ENCODE peak calls at places on chromosomes 7 and 10, in five cellular contexts. One of them, this sample, is unnamed. For H3K4me1 and H3K36me3, the result is how much of the 10 kb centered on the place peaks cover.

GRCh38 chr10:114386446-114386845 is 17.9 kb downstream of the AFAP1L2 start:
- DNase-seq in mucosa of descending colon: no peak
- DNase-seq in heart right ventricle: no peak
- DNase-seq in neural progenitor cell: no peak
- DNase-seq in IMR-90: no peak
- DNase-seq in this sample: no peak

GRCh38 chr10:621981-622740 is 67.3 kb downstream of the DIP2C start:
- DNase-seq in mucosa of descending colon: peak
- DNase-seq in heart right ventricle: no peak
- DNase-seq in neural progenitor cell: no peak
- DNase-seq in IMR-90: peak
- DNase-seq in this sample: no peak

GRCh38 chr10:71366710-71367109 is 30.0 kb upstream of the CDH23 start:
- DNase-seq in mucosa of descending colon: no peak
- DNase-seq in heart right ventricle: no peak
- DNase-seq in neural progenitor cell: no peak
- DNase-seq in IMR-90: no peak
- DNase-seq in this sample: no peak

GRCh38 chr10:77501152-77501845 is 136.3 kb downstream of the KCNMA1 start:
- DNase-seq in mucosa of descending colon: no peak
- DNase-seq in heart right ventricle: no peak
- DNase-seq in neural progenitor cell: no peak
- DNase-seq in IMR-90: peak
- DNase-seq in this sample: no peak

GRCh38 chr10:78335691-78336401 is 302.2 kb downstream of the RPS24 start:
- DNase-seq in mucosa of descending colon: no peak
- DNase-seq in heart right ventricle: peak
- DNase-seq in neural progenitor cell: no peak
- DNase-seq in IMR-90: peak
- DNase-seq in this sample: peak

GRCh38 chr10:70274643-70275042 is 9.2 kb downstream of the NPFFR1 start:
- DNase-seq in mucosa of descending colon: no peak
- DNase-seq in heart right ventricle: no peak
- DNase-seq in neural progenitor cell: no peak
- DNase-seq in IMR-90: peak
- DNase-seq in this sample: no peak

GRCh38 chr7:923108-924041 is 31.1 kb downstream of the ADAP1 start:
- DNase-seq in mucosa of descending colon: peak
- DNase-seq in heart right ventricle: peak
- DNase-seq in neural progenitor cell: no peak
- DNase-seq in IMR-90: peak
- DNase-seq in this sample: peak

GRCh38 chr10:108601856-108602255 is 1321.5 kb downstream of the XPNPEP1 start:
- DNase-seq in mucosa of descending colon: no peak
- DNase-seq in heart right ventricle: no peak
- DNase-seq in neural progenitor cell: no peak
- DNase-seq in IMR-90: no peak
- DNase-seq in this sample: no peak

GRCh38 chr10:85614566-85614965 is 752.0 kb downstream of the GRID1 start:
- DNase-seq in mucosa of descending colon: no peak
- DNase-seq in heart right ventricle: no peak
- DNase-seq in neural progenitor cell: no peak
- DNase-seq in IMR-90: no peak
- DNase-seq in this sample: no peak

GRCh38 chr10:43090188-43090587 is 13.3 kb downstream of the RET start:
- DNase-seq in mucosa of descending colon: no peak
- DNase-seq in heart right ventricle: no peak
- DNase-seq in neural progenitor cell: no peak
- DNase-seq in IMR-90: no peak
- DNase-seq in this sample: no peak

GRCh38 chr10:98236866-98237265 is 31.1 kb downstream of the LOXL4 start:
- DNase-seq in mucosa of descending colon: no peak
- DNase-seq in heart right ventricle: no peak
- DNase-seq in neural progenitor cell: no peak
- DNase-seq in IMR-90: no peak
- DNase-seq in this sample: no peak

GRCh38 chr7:42702647-42703046 is 209.2 kb downstream of the C7orf25 start:
- DNase-seq in mucosa of descending colon: no peak
- DNase-seq in heart right ventricle: no peak
- DNase-seq in neural progenitor cell: no peak
- DNase-seq in IMR-90: no peak
- DNase-seq in this sample: no peak

GRCh38 chr7:130673066-130673465 is 4.5 kb upstream of the COPG2 start:
- DNase-seq in mucosa of descending colon: no peak
- DNase-seq in heart right ventricle: no peak
- DNase-seq in neural progenitor cell: no peak
- DNase-seq in IMR-90: no peak
- DNase-seq in this sample: no peak

GRCh38 chr7:150755473-150756099 is 18.4 kb downstream of the GIMAP5 start:
- DNase-seq in mucosa of descending colon: no peak
- DNase-seq in heart right ventricle: no peak
- DNase-seq in neural progenitor cell: no peak
- DNase-seq in IMR-90: no peak
- DNase-seq in this sample: no peak

GRCh38 chr7:89606479-89606878 is 547.8 kb upstream of the STEAP1 start:
- DNase-seq in mucosa of descending colon: no peak
- DNase-seq in heart right ventricle: no peak
- DNase-seq in neural progenitor cell: no peak
- DNase-seq in IMR-90: no peak
- DNase-seq in this sample: no peak

GRCh38 chr10:113381906-113382562 is 170.8 kb upstream of the HABP2 start:
- DNase-seq in mucosa of descending colon: no peak
- DNase-seq in heart right ventricle: no peak
- DNase-seq in neural progenitor cell: no peak
- DNase-seq in IMR-90: peak
- DNase-seq in this sample: no peak

GRCh38 chr10:69968830-69969229 is 83.8 kb upstream of the MACROH2A2 start:
- DNase-seq in mucosa of descending colon: no peak
- DNase-seq in heart right ventricle: no peak
- DNase-seq in neural progenitor cell: peak
- DNase-seq in IMR-90: peak
- DNase-seq in this sample: no peak

GRCh38 chr10:123808873-123809272 is 82.7 kb downstream of the CPXM2 start:
- DNase-seq in mucosa of descending colon: no peak
- DNase-seq in heart right ventricle: no peak
- DNase-seq in neural progenitor cell: no peak
- DNase-seq in IMR-90: no peak
- DNase-seq in this sample: no peak

GRCh38 chr10:5071411-5072198 is 22.6 kb upstream of the AKR1C3 start:
- DNase-seq in mucosa of descending colon: peak
- DNase-seq in heart right ventricle: no peak
- DNase-seq in neural progenitor cell: peak
- DNase-seq in IMR-90: peak
- DNase-seq in this sample: peak

GRCh38 chr10:97851341-97852001 is 1.8 kb downstream of the GOLGA7B start:
- DNase-seq in mucosa of descending colon: no peak
- DNase-seq in heart right ventricle: no peak
- DNase-seq in neural progenitor cell: no peak
- DNase-seq in IMR-90: no peak
- DNase-seq in this sample: no peak

GRCh38 chr10:72331575-72332422 is 22.9 kb downstream of the DNAJB12 start:
- DNase-seq in mucosa of descending colon: peak
- DNase-seq in heart right ventricle: peak
- DNase-seq in neural progenitor cell: peak
- DNase-seq in IMR-90: peak
- DNase-seq in this sample: peak

GRCh38 chr10:23016636-23017035 is 78.7 kb upstream of the MSRB2 start:
- DNase-seq in mucosa of descending colon: no peak
- DNase-seq in heart right ventricle: no peak
- DNase-seq in neural progenitor cell: no peak
- DNase-seq in IMR-90: no peak
- DNase-seq in this sample: no peak

GRCh38 chr10:44935201-44935960 is 24.2 kb upstream of the RASSF4 start:
- DNase-seq in mucosa of descending colon: no peak
- DNase-seq in heart right ventricle: peak
- DNase-seq in neural progenitor cell: no peak
- DNase-seq in IMR-90: peak
- DNase-seq in this sample: no peak

GRCh38 chr7:50730459-50731400 is 52.0 kb downstream of the GRB10 start:
- DNase-seq in mucosa of descending colon: no peak
- DNase-seq in heart right ventricle: no peak
- DNase-seq in neural progenitor cell: peak
- DNase-seq in IMR-90: no peak
- DNase-seq in this sample: peak

GRCh38 chr7:157139142-157140117 is 704 bp downstream of the UBE3C start:
- DNase-seq in mucosa of descending colon: peak
- DNase-seq in heart right ventricle: peak
- DNase-seq in neural progenitor cell: no peak
- DNase-seq in IMR-90: peak
- DNase-seq in this sample: peak

GRCh38 chr7:34718867-34719266 is 60.8 kb downstream of the NPSR1 start:
- DNase-seq in mucosa of descending colon: no peak
- DNase-seq in heart right ventricle: no peak
- DNase-seq in neural progenitor cell: no peak
- DNase-seq in IMR-90: no peak
- DNase-seq in this sample: no peak

GRCh38 chr7:30162133-30162532 is 27.3 kb downstream of the MTURN start:
- DNase-seq in mucosa of descending colon: no peak
- DNase-seq in heart right ventricle: no peak
- DNase-seq in neural progenitor cell: no peak
- DNase-seq in IMR-90: no peak
- DNase-seq in this sample: no peak

GRCh38 chr7:30157217-30157616 is 22.4 kb downstream of the MTURN start:
- DNase-seq in mucosa of descending colon: no peak
- DNase-seq in heart right ventricle: no peak
- DNase-seq in neural progenitor cell: no peak
- DNase-seq in IMR-90: no peak
- DNase-seq in this sample: no peak

GRCh38 chr7:30159153-30159552 is 24.4 kb downstream of the MTURN start:
- DNase-seq in mucosa of descending colon: no peak
- DNase-seq in heart right ventricle: no peak
- DNase-seq in neural progenitor cell: no peak
- DNase-seq in IMR-90: no peak
- DNase-seq in this sample: no peak

GRCh38 chr7:30160329-30160728 is 25.5 kb downstream of the MTURN start:
- DNase-seq in mucosa of descending colon: no peak
- DNase-seq in heart right ventricle: no peak
- DNase-seq in neural progenitor cell: no peak
- DNase-seq in IMR-90: no peak
- DNase-seq in this sample: no peak

DNA sequence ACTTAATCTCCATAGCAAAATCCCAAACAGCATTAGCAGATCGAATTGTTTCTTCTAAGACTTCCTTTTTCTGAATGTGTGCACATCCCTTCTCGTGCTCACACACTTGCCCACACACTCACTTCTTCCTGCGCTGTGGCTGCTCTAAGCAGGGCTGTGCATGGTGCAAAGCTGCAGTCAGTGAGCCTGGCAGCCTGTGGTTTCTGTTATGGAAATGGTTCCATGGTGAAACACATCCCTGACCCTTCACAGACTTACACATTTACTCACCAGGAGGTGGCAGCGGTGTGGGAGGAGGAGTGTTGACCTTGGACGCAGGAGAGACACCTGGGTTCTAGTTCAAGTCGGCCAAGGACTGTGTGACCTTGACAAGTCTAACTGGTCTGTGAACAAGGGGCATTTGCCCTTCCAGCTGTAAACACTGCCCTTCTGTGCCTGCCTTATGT is 24.9 kb downstream of the MTURN start:
- DNase-seq in mucosa of descending colon: peak
- DNase-seq in heart right ventricle: no peak
- DNase-seq in neural progenitor cell: no peak
- DNase-seq in IMR-90: peak
- DNase-seq in this sample: no peak
- TF ChIP-seq CTCF in mucosa of descending colon: no peak
- TF ChIP-seq CTCF in heart right ventricle: no peak
- TF ChIP-seq CTCF in neural progenitor cell: no peak
- TF ChIP-seq CTCF in IMR-90: peak
- TF ChIP-seq CTCF in this sample: no peak

GRCh38 chr7:92749832-92750231 is 86.5 kb downstream of the CDK6 start:
- DNase-seq in mucosa of descending colon: no peak
- DNase-seq in heart right ventricle: no peak
- DNase-seq in neural progenitor cell: no peak
- DNase-seq in IMR-90: no peak
- DNase-seq in this sample: no peak

GRCh38 chr7:92749327-92749730 is 87.0 kb downstream of the CDK6 start:
- DNase-seq in mucosa of descending colon: no peak
- DNase-seq in heart right ventricle: no peak
- DNase-seq in neural progenitor cell: no peak
- DNase-seq in IMR-90: peak
- DNase-seq in this sample: no peak

GRCh38 chr7:92750440-92750839 is 85.9 kb downstream of the CDK6 start:
- DNase-seq in mucosa of descending colon: no peak
- DNase-seq in heart right ventricle: no peak
- DNase-seq in neural progenitor cell: no peak
- DNase-seq in IMR-90: peak
- DNase-seq in this sample: no peak

GRCh38 chr7:92747041-92747835 is 89.1 kb downstream of the CDK6 start:
- DNase-seq in mucosa of descending colon: no peak
- DNase-seq in heart right ventricle: no peak
- DNase-seq in neural progenitor cell: no peak
- DNase-seq in IMR-90: peak
- DNase-seq in this sample: no peak

GRCh38 chr7:92748509-92748908 is 87.9 kb downstream of the CDK6 start:
- DNase-seq in mucosa of descending colon: no peak
- DNase-seq in heart right ventricle: no peak
- DNase-seq in neural progenitor cell: no peak
- DNase-seq in IMR-90: no peak
- DNase-seq in this sample: no peak
- H3K4me1 ChIP-seq in mucosa of descending colon: under half
- H3K4me1 ChIP-seq in heart right ventricle: under half
- H3K4me1 ChIP-seq in neural progenitor cell: under half
- H3K4me1 ChIP-seq in IMR-90: under half
- H3K4me1 ChIP-seq in this sample: under half

GRCh38 chr7:66642932-66643331 is 14.3 kb downstream of the KCTD7 start:
- DNase-seq in mucosa of descending colon: no peak
- DNase-seq in heart right ventricle: no peak
- DNase-seq in neural progenitor cell: no peak
- DNase-seq in IMR-90: no peak
- DNase-seq in this sample: no peak
- H3K36me3 ChIP-seq in mucosa of descending colon: under half
- H3K36me3 ChIP-seq in heart right ventricle: half or more
- H3K36me3 ChIP-seq in neural progenitor cell: under half
- H3K36me3 ChIP-seq in IMR-90: half or more
- H3K36me3 ChIP-seq in this sample: under half

DNA sequence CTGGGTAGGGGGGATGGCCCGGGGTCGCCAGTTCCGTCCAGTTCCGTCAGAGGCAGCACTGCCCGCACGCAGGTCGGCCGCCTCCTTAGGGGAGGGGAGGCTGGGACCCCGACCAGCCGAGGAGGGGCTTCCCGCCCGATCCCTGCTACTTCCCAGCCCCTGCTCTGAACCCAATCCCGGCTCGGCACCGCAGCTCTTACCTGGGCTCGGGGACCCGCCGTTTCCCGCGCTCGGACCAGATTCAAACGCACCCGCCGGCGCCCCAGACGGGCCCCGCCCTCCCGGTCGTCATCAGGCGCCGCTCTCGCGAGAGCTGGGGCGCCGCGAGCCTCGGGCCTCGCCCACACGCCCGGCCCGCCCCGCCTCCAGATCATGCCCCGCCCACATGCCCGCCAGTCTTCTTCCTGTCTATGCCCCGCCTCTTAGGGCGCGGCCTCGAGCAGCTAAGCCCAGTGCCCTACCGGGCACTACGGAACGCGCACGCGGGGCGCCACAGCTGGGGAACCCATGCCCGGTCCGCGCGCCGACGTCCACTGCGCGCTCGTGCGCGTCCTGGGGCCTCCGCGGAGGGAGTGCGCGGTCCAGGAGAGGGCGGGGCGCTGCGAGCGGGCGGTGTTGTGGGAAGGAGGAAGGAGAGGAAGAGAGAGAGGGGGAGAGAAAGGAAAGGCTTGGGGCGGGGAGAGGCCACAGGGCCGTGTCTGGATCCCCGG is at the start of gene NCAPG2:
- DNase-seq in mucosa of descending colon: peak
- DNase-seq in heart right ventricle: peak
- DNase-seq in neural progenitor cell: peak
- DNase-seq in IMR-90: peak
- DNase-seq in this sample: peak
- TF ChIP-seq CTCF in mucosa of descending colon: peak
- TF ChIP-seq CTCF in heart right ventricle: no peak
- TF ChIP-seq CTCF in neural progenitor cell: peak
- TF ChIP-seq CTCF in IMR-90: peak
- TF ChIP-seq CTCF in this sample: peak

This sample was measured in right lobe of liver.